ENCODE peak calls at places on chromosomes 1 and 21, in nine cellular contexts. One of them, this sample, is unnamed.

GRCh38 chr1:221344693-221345092 is 397.2 kb downstream of the DUSP10 start:
- DNase-seq in A549: no peak
- DNase-seq in uterus: no peak
- DNase-seq in ovary: no peak
- DNase-seq in breast epithelium: no peak
- DNase-seq in sigmoid colon: no peak
- DNase-seq in GM12892: no peak
- DNase-seq in body of pancreas: no peak
- DNase-seq in lower leg skin: peak
- DNase-seq in this sample: peak

GRCh38 chr1:181159451-181160151 is 71.1 kb downstream of the IER5 start:
- DNase-seq in A549: no peak
- DNase-seq in uterus: peak
- DNase-seq in ovary: no peak
- DNase-seq in breast epithelium: no peak
- DNase-seq in sigmoid colon: peak
- DNase-seq in GM12892: no peak
- DNase-seq in body of pancreas: no peak
- DNase-seq in lower leg skin: no peak
- DNase-seq in this sample: peak

GRCh38 chr1:156508205-156508954 is 7.8 kb upstream of the MEF2D start:
- DNase-seq in A549: no peak
- DNase-seq in uterus: peak
- DNase-seq in ovary: peak
- DNase-seq in breast epithelium: no peak
- DNase-seq in sigmoid colon: peak
- DNase-seq in GM12892: no peak
- DNase-seq in body of pancreas: peak
- DNase-seq in lower leg skin: no peak
- DNase-seq in this sample: no peak

GRCh38 chr1:70934197-70934961 is 113.2 kb downstream of the PTGER3 start:
- DNase-seq in A549: no peak
- DNase-seq in uterus: no peak
- DNase-seq in ovary: no peak
- DNase-seq in breast epithelium: no peak
- DNase-seq in sigmoid colon: no peak
- DNase-seq in GM12892: no peak
- DNase-seq in body of pancreas: no peak
- DNase-seq in lower leg skin: no peak
- DNase-seq in this sample: no peak

GRCh38 chr1:224223819-224224714 is 41.0 kb downstream of the DEGS1 start:
- DNase-seq in A549: peak
- DNase-seq in uterus: no peak
- DNase-seq in ovary: no peak
- DNase-seq in breast epithelium: no peak
- DNase-seq in sigmoid colon: no peak
- DNase-seq in GM12892: no peak
- DNase-seq in body of pancreas: no peak
- DNase-seq in lower leg skin: no peak
- DNase-seq in this sample: no peak

GRCh38 chr1:61393575-61393974 is 311.2 kb downstream of the NFIA start:
- DNase-seq in A549: no peak
- DNase-seq in uterus: no peak
- DNase-seq in ovary: no peak
- DNase-seq in breast epithelium: no peak
- DNase-seq in sigmoid colon: no peak
- DNase-seq in GM12892: no peak
- DNase-seq in body of pancreas: no peak
- DNase-seq in lower leg skin: no peak
- DNase-seq in this sample: no peak

GRCh38 chr21:14877581-14878228 is 187.1 kb downstream of the NRIP1 start:
- DNase-seq in A549: peak
- DNase-seq in uterus: no peak
- DNase-seq in ovary: no peak
- DNase-seq in breast epithelium: no peak
- DNase-seq in sigmoid colon: no peak
- DNase-seq in GM12892: no peak
- DNase-seq in body of pancreas: no peak
- DNase-seq in lower leg skin: no peak
- DNase-seq in this sample: no peak

GRCh38 chr1:33661791-33662190 is 189.3 kb downstream of the ZSCAN20 start:
- DNase-seq in A549: no peak
- DNase-seq in uterus: no peak
- DNase-seq in ovary: no peak
- DNase-seq in breast epithelium: no peak
- DNase-seq in sigmoid colon: no peak
- DNase-seq in GM12892: no peak
- DNase-seq in body of pancreas: no peak
- DNase-seq in lower leg skin: no peak
- DNase-seq in this sample: no peak

GRCh38 chr1:48082271-48082925 is 85.2 kb upstream of the TRABD2B start:
- DNase-seq in A549: no peak
- DNase-seq in uterus: no peak
- DNase-seq in ovary: no peak
- DNase-seq in breast epithelium: no peak
- DNase-seq in sigmoid colon: no peak
- DNase-seq in GM12892: no peak
- DNase-seq in body of pancreas: no peak
- DNase-seq in lower leg skin: no peak
- DNase-seq in this sample: no peak

DNA sequence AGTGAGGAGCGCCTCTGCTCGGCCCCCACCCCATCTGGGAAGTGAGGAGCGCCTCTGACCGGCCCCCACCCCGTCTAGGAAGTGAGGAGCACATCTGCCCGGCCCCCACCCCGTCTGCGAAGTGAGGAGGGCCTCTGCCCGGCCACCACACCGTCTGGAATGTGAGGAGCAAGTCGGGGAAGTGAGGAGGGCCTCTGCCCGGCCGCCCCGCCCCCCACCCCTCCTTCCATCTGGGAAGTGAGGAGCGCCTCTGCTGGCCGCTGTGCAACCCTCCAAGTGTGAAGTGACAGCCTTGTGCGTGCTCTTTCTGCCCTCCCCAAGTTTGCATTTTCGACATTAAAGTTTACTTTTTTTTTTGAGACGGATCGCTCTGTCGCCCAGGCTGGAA is 5.1 kb upstream of the ZZZ3 start:
- DNase-seq in A549: peak
- DNase-seq in uterus: no peak
- DNase-seq in ovary: peak
- DNase-seq in breast epithelium: no peak
- DNase-seq in sigmoid colon: no peak
- DNase-seq in GM12892: no peak
- DNase-seq in body of pancreas: peak
- DNase-seq in lower leg skin: no peak
- DNase-seq in this sample: no peak
- TF ChIP-seq POLR2A in A549: no peak
- TF ChIP-seq POLR2A in uterus: no peak
- TF ChIP-seq POLR2A in ovary: no peak
- TF ChIP-seq POLR2A in breast epithelium: no peak
- TF ChIP-seq POLR2A in sigmoid colon: no peak
- TF ChIP-seq POLR2A in GM12892: no peak
- TF ChIP-seq POLR2A in body of pancreas: no peak
- TF ChIP-seq POLR2A in lower leg skin: no peak
- TF ChIP-seq POLR2A in this sample: no peak

GRCh38 chr1:110004583-110004982 is 20.0 kb downstream of the AHCYL1 start:
- DNase-seq in A549: no peak
- DNase-seq in uterus: no peak
- DNase-seq in ovary: no peak
- DNase-seq in breast epithelium: no peak
- DNase-seq in sigmoid colon: no peak
- DNase-seq in GM12892: no peak
- DNase-seq in body of pancreas: no peak
- DNase-seq in lower leg skin: no peak
- DNase-seq in this sample: no peak

GRCh38 chr1:110005971-110006370 is 21.4 kb downstream of the AHCYL1 start:
- DNase-seq in A549: no peak
- DNase-seq in uterus: no peak
- DNase-seq in ovary: no peak
- DNase-seq in breast epithelium: no peak
- DNase-seq in sigmoid colon: no peak
- DNase-seq in GM12892: no peak
- DNase-seq in body of pancreas: no peak
- DNase-seq in lower leg skin: no peak
- DNase-seq in this sample: no peak

GRCh38 chr1:110002695-110003094 is 18.1 kb downstream of the AHCYL1 start:
- DNase-seq in A549: no peak
- DNase-seq in uterus: no peak
- DNase-seq in ovary: no peak
- DNase-seq in breast epithelium: no peak
- DNase-seq in sigmoid colon: no peak
- DNase-seq in GM12892: no peak
- DNase-seq in body of pancreas: no peak
- DNase-seq in lower leg skin: no peak
- DNase-seq in this sample: no peak

GRCh38 chr1:110006516-110006915 is 22.0 kb downstream of the AHCYL1 start:
- DNase-seq in A549: no peak
- DNase-seq in uterus: no peak
- DNase-seq in ovary: no peak
- DNase-seq in breast epithelium: no peak
- DNase-seq in sigmoid colon: no peak
- DNase-seq in GM12892: no peak
- DNase-seq in body of pancreas: no peak
- DNase-seq in lower leg skin: no peak
- DNase-seq in this sample: no peak

GRCh38 chr1:110003747-110004428 is 19.3 kb downstream of the AHCYL1 start:
- DNase-seq in A549: peak
- DNase-seq in uterus: peak
- DNase-seq in ovary: peak
- DNase-seq in breast epithelium: peak
- DNase-seq in sigmoid colon: peak
- DNase-seq in GM12892: no peak
- DNase-seq in body of pancreas: peak
- DNase-seq in lower leg skin: peak
- DNase-seq in this sample: peak
- TF ChIP-seq POLR2A in A549: no peak
- TF ChIP-seq POLR2A in uterus: no peak
- TF ChIP-seq POLR2A in ovary: no peak
- TF ChIP-seq POLR2A in breast epithelium: no peak
- TF ChIP-seq POLR2A in sigmoid colon: no peak
- TF ChIP-seq POLR2A in GM12892: no peak
- TF ChIP-seq POLR2A in body of pancreas: no peak
- TF ChIP-seq POLR2A in lower leg skin: no peak
- TF ChIP-seq POLR2A in this sample: no peak

GRCh38 chr1:27343639-27344025 is 1.8 kb downstream of the SYTL1 start:
- DNase-seq in A549: no peak
- DNase-seq in uterus: no peak
- DNase-seq in ovary: no peak
- DNase-seq in breast epithelium: peak
- DNase-seq in sigmoid colon: no peak
- DNase-seq in GM12892: no peak
- DNase-seq in body of pancreas: no peak
- DNase-seq in lower leg skin: no peak
- DNase-seq in this sample: no peak

GRCh38 chr1:27342391-27342777 is 562 bp downstream of the SYTL1 start:
- DNase-seq in A549: no peak
- DNase-seq in uterus: no peak
- DNase-seq in ovary: no peak
- DNase-seq in breast epithelium: peak
- DNase-seq in sigmoid colon: no peak
- DNase-seq in GM12892: no peak
- DNase-seq in body of pancreas: no peak
- DNase-seq in lower leg skin: no peak
- DNase-seq in this sample: no peak

GRCh38 chr1:27341525-27342252 is at the start of gene SYTL1:
- DNase-seq in A549: peak
- DNase-seq in uterus: no peak
- DNase-seq in ovary: no peak
- DNase-seq in breast epithelium: peak
- DNase-seq in sigmoid colon: no peak
- DNase-seq in GM12892: peak
- DNase-seq in body of pancreas: peak
- DNase-seq in lower leg skin: no peak
- DNase-seq in this sample: peak

GRCh38 chr1:27345272-27345671 is 3.5 kb downstream of the SYTL1 start:
- DNase-seq in A549: no peak
- DNase-seq in uterus: no peak
- DNase-seq in ovary: no peak
- DNase-seq in breast epithelium: no peak
- DNase-seq in sigmoid colon: no peak
- DNase-seq in GM12892: no peak
- DNase-seq in body of pancreas: no peak
- DNase-seq in lower leg skin: no peak
- DNase-seq in this sample: no peak

DNA sequence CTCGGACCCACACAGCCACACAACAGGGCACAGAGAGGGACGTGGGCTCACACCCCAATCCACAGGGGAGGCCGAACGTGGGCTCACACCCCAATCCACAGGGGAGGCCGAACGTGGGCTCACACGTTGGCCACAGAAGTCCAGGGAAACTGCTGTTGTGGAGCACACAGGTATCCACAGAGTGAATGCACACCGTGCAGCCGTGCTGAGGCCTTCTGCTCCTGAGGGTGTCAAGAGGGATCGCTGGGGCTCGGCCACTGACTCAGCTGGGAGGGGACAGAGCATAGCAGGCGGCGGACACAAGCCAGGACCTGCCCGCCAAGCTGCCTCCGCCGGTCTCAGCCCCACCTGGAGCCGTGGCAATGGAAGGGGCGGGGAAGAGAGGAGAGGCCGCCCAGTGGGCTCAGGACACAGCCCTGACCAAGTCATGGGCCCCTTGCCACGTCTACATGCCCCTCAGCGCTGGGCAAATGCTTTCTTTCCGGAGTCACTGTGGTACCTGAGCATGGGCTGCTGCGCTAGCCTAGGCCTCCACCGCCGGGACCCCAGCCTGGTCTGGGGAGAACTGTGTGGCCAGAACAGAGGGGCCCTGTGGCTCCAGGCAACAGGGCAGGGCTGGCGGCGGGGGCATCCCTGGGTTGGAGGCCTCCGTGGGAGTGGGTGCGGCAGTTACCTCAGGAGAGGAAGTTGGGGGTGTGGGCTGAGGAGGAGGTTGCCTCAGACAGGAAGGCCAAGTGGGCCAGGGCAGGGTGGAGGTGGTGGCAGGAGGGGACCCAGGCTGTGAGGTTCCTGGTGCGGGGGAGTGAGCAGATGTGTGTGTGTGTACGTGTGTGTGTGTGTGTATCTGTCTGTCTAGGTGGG is 1.2 kb downstream of the SYTL1 start:
- DNase-seq in A549: no peak
- DNase-seq in uterus: no peak
- DNase-seq in ovary: no peak
- DNase-seq in breast epithelium: peak
- DNase-seq in sigmoid colon: no peak
- DNase-seq in GM12892: no peak
- DNase-seq in body of pancreas: peak
- DNase-seq in lower leg skin: no peak
- DNase-seq in this sample: no peak
- TF ChIP-seq POLR2A in A549: no peak
- TF ChIP-seq POLR2A in uterus: no peak
- TF ChIP-seq POLR2A in ovary: no peak
- TF ChIP-seq POLR2A in breast epithelium: no peak
- TF ChIP-seq POLR2A in sigmoid colon: no peak
- TF ChIP-seq POLR2A in GM12892: peak
- TF ChIP-seq POLR2A in body of pancreas: peak
- TF ChIP-seq POLR2A in lower leg skin: no peak
- TF ChIP-seq POLR2A in this sample: no peak

DNA sequence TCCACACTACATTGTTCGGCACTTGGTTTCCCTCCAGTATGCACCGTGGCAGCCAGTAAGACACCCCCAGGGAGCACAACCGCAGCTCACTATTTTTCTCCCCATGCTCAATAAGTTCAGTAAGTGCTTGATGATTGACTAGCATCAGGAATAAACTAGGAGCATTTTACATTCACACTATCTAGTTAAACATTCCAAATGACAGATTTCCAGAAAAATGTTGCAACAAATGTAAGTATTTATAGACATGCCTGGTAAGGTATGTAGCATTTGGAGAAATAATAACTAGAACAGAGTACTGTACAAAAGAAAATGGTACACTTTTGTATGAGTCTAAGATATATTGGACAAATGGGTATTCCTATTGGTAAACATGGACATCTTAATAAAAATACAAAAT is 92.9 kb downstream of the SLC45A1 start:
- DNase-seq in A549: no peak
- DNase-seq in uterus: no peak
- DNase-seq in ovary: no peak
- DNase-seq in breast epithelium: no peak
- DNase-seq in sigmoid colon: no peak
- DNase-seq in GM12892: no peak
- DNase-seq in body of pancreas: no peak
- DNase-seq in lower leg skin: no peak
- DNase-seq in this sample: no peak
- TF ChIP-seq POLR2A in A549: no peak
- TF ChIP-seq POLR2A in uterus: no peak
- TF ChIP-seq POLR2A in ovary: no peak
- TF ChIP-seq POLR2A in breast epithelium: no peak
- TF ChIP-seq POLR2A in sigmoid colon: no peak
- TF ChIP-seq POLR2A in GM12892: no peak
- TF ChIP-seq POLR2A in body of pancreas: no peak
- TF ChIP-seq POLR2A in lower leg skin: no peak
- TF ChIP-seq POLR2A in this sample: no peak

This sample was measured in H54.